ENCODE peak calls at places on chromosomes 13 and 19, in nine cellular contexts. I is NCI-H1092, N is neural crest cell, B is HCEC 1CT, M is prostate gland, V is astrocyte of the cerebellum, O is transverse colon, X is GF-D8, E is body of pancreas. U is an unnamed sample.
A peak's percentile ranks its signal among the peaks of the same experiment; 100 is the strongest.

GRCh38 chr19:48933382-48933932 is at the start of gene DHDH:
- DNase-seq in E (peak; percentile 83), M (peak; percentile 91), B (peak; percentile 23), V (no peak), X (no peak), O (peak; percentile 91), I (peak; percentile 39), N (peak; percentile 62), U (no peak)

GRCh38 chr13:97328222-97328790 is 105.7 kb upstream of the RAP2A start:
- DNase-seq in B (peak; percentile 81), O (no peak), X (no peak), V (peak; percentile 53), N (no peak), E (no peak), I (no peak), M (no peak), U (peak; percentile 23)

GRCh38 chr13:96967248-96967745 is 27.0 kb downstream of the OXGR1 start:
- DNase-seq in X (no peak), N (no peak), B (peak; percentile 14), E (no peak), V (no peak), M (no peak), O (no peak), I (no peak), U (no peak)

GRCh38 chr19:4057913-4058695 is 8.6 kb downstream of the ZBTB7A start:
- DNase-seq in B (peak; percentile 92), I (no peak), M (peak; percentile 51), X (no peak), O (peak; percentile 87), N (no peak), E (peak; percentile 67), V (no peak), U (no peak)

GRCh38 chr13:32852568-32852967 is 163.7 kb upstream of the KL start:
- DNase-seq in I (no peak), O (no peak), E (no peak), X (no peak), B (no peak), N (no peak), V (no peak), M (no peak), U (no peak)

GRCh38 chr13:27619093-27619705 is 1.1 kb downstream of the LNX2 start:
- DNase-seq in M (no peak), V (peak; percentile 69), B (peak; percentile 41), O (no peak), N (no peak), I (no peak), E (peak; percentile 54), X (no peak), U (no peak)

GRCh38 chr13:39364797-39365468 is 238.1 kb downstream of the LHFPL6 start:
- DNase-seq in O (no peak), I (peak; percentile 8), N (no peak), E (no peak), B (no peak), V (no peak), M (no peak), X (no peak), U (no peak)

GRCh38 chr13:113474179-113474578 is 16.3 kb downstream of the DCUN1D2 start:
- DNase-seq in M (no peak), I (no peak), N (no peak), V (no peak), O (peak; percentile 23), X (peak; percentile 96), E (no peak), B (no peak), U (no peak)

GRCh38 chr13:46389985-46390384 is 2.9 kb upstream of the RUBCNL start:
- DNase-seq in N (peak; percentile 49), E (peak; percentile 32), V (no peak), I (no peak), B (no peak), M (peak; percentile 18), O (peak; percentile 64), X (peak; percentile 84), U (no peak)

GRCh38 chr19:33627962-33628839 is 6.4 kb downstream of the CHST8 start:
- DNase-seq in X (no peak), V (no peak), O (no peak), B (no peak), N (no peak), E (no peak), I (no peak), M (no peak), U (no peak)

GRCh38 chr13:101875091-101875490 is 422.6 kb downstream of the ITGBL1 start:
- DNase-seq in V (no peak), B (no peak), O (no peak), X (no peak), N (no peak), I (peak; percentile 17), M (no peak), E (no peak), U (no peak)

GRCh38 chr13:98773053-98773452 is 20.6 kb upstream of the SLC15A1 start:
- DNase-seq in O (no peak), E (no peak), M (no peak), X (no peak), V (no peak), B (no peak), N (no peak), I (no peak), U (no peak)

GRCh38 chr13:40315416-40316064 is 350.9 kb downstream of the FOXO1 start:
- DNase-seq in V (no peak), B (no peak), I (no peak), O (no peak), M (no peak), X (no peak), N (no peak), E (no peak), U (no peak)

GRCh38 chr19:38551450-38551813 is 66.3 kb downstream of the MAP4K1 start:
- DNase-seq in E (no peak), V (no peak), M (no peak), X (no peak), O (no peak), N (no peak), B (no peak), I (no peak), U (no peak)

GRCh38 chr13:113046066-113046882 is 59.3 kb upstream of the F7 start:
- DNase-seq in N (no peak), I (no peak), E (no peak), V (no peak), X (no peak), B (no peak), M (no peak), O (no peak), U (no peak)

GRCh38 chr13:59358014-59358413 is 805.7 kb downstream of the DIAPH3 start:
- DNase-seq in V (peak; percentile 53), I (no peak), O (no peak), M (no peak), X (peak; percentile 66), N (no peak), E (peak; percentile 48), B (no peak), U (no peak)

GRCh38 chr13:23615677-23616076 is 45.5 kb downstream of the TNFRSF19 start:
- DNase-seq in V (no peak), O (no peak), X (no peak), N (no peak), E (no peak), B (no peak), M (no peak), I (no peak), U (no peak)

GRCh38 chr13:30855569-30855968 is 50.5 kb upstream of the MEDAG start:
- DNase-seq in V (no peak), N (no peak), X (no peak), I (no peak), O (no peak), E (no peak), B (no peak), M (no peak), U (no peak)

GRCh38 chr19:6480843-6481415 is 658 bp downstream of the DENND1C start:
- DNase-seq in E (no peak), M (no peak), B (no peak), X (no peak), I (no peak), V (no peak), O (no peak), N (no peak), U (no peak)

GRCh38 chr13:61253105-61253877 is 162.4 kb downstream of the PCDH20 start:
- DNase-seq in O (no peak), N (no peak), V (no peak), M (no peak), B (no peak), I (no peak), E (no peak), X (no peak), U (no peak)

GRCh38 chr13:113597386-113598080 is 13.0 kb downstream of the TFDP1 start:
- DNase-seq in M (no peak), E (peak; percentile 9), I (no peak), O (no peak), N (no peak), V (no peak), X (no peak), B (no peak), U (no peak)

GRCh38 chr13:29908411-29908810 is 58.0 kb upstream of the UBL3 start:
- DNase-seq in M (no peak), O (no peak), B (peak; percentile 90), V (no peak), X (no peak), E (no peak), I (no peak), N (no peak), U (no peak)

GRCh38 chr13:27971776-27972618 is 2.9 kb upstream of the CDX2 start:
- DNase-seq in X (no peak), O (no peak), N (no peak), V (no peak), B (no peak), I (no peak), E (no peak), M (no peak), U (no peak)

GRCh38 chr13:54643863-54644262 is 1615.2 kb downstream of the OLFM4 start:
- DNase-seq in I (no peak), X (no peak), V (no peak), N (no peak), E (no peak), B (no peak), O (no peak), M (no peak), U (no peak)

GRCh38 chr13:69324109-69324886 is 783.3 kb upstream of the ATXN8OS start:
- DNase-seq in E (no peak), N (no peak), O (no peak), B (no peak), I (peak; percentile 45), X (peak; percentile 25), V (no peak), M (no peak), U (no peak)

U was measured in smooth muscle cell of the brain vasculature.